ENCODE peak calls at places on chromosomes 7 and 10, in six cellular contexts. One of them, this sample, is unnamed.

GRCh38 chr7:94949532-94949931 is 42.1 kb downstream of the PPP1R9A start:
- DNase-seq in mesenchymal stem cell: no peak
- DNase-seq in H1: no peak
- DNase-seq in IMR-90: no peak
- DNase-seq in neuronal stem cell: no peak
- DNase-seq in H9: no peak
- DNase-seq in this sample: peak; percentile 37

GRCh38 chr10:60384708-60385398 is 4.8 kb downstream of the ANK3 start:
- DNase-seq in neuronal stem cell: no peak
- DNase-seq in H9: no peak
- DNase-seq in mesenchymal stem cell: peak; percentile 69
- DNase-seq in IMR-90: peak; percentile 98
- DNase-seq in H1: no peak
- DNase-seq in this sample: no peak

GRCh38 chr7:78221961-78222751 is 423.6 kb downstream of the PHTF2 start:
- DNase-seq in H9: no peak
- DNase-seq in mesenchymal stem cell: peak; percentile 10
- DNase-seq in IMR-90: peak; percentile 78
- DNase-seq in H1: no peak
- DNase-seq in neuronal stem cell: no peak
- DNase-seq in this sample: peak; percentile 5

GRCh38 chr7:21869785-21870402 is 75.8 kb downstream of the CDCA7L start:
- DNase-seq in neuronal stem cell: no peak
- DNase-seq in H1: no peak
- DNase-seq in mesenchymal stem cell: peak; percentile 27
- DNase-seq in IMR-90: peak; percentile 37
- DNase-seq in H9: peak; percentile 34
- DNase-seq in this sample: no peak

GRCh38 chr7:41701542-41701941 is 1.3 kb downstream of the INHBA start:
- DNase-seq in mesenchymal stem cell: peak; percentile 40
- DNase-seq in H1: no peak
- DNase-seq in neuronal stem cell: no peak
- DNase-seq in IMR-90: peak; percentile 33
- DNase-seq in H9: no peak
- DNase-seq in this sample: no peak

GRCh38 chr7:116433246-116433645 is 66.3 kb upstream of the CAV2 start:
- DNase-seq in H1: no peak
- DNase-seq in mesenchymal stem cell: no peak
- DNase-seq in H9: no peak
- DNase-seq in IMR-90: no peak
- DNase-seq in neuronal stem cell: no peak
- DNase-seq in this sample: peak; percentile 34

GRCh38 chr7:91266067-91266930 is 2.1 kb downstream of the FZD1 start:
- DNase-seq in neuronal stem cell: no peak
- DNase-seq in IMR-90: peak; percentile 47
- DNase-seq in H1: peak; percentile 56
- DNase-seq in mesenchymal stem cell: no peak
- DNase-seq in H9: peak; percentile 43
- DNase-seq in this sample: no peak

GRCh38 chr10:5692476-5693358 is 8.1 kb downstream of the TASOR2 start:
- DNase-seq in mesenchymal stem cell: peak; percentile 81
- DNase-seq in IMR-90: peak; percentile 19
- DNase-seq in H1: peak; percentile 78
- DNase-seq in H9: peak; percentile 62
- DNase-seq in neuronal stem cell: peak; percentile 51
- DNase-seq in this sample: no peak

GRCh38 chr10:126387931-126388911 is at the start of gene ADAM12:
- DNase-seq in H1: peak; percentile 64
- DNase-seq in mesenchymal stem cell: peak; percentile 71
- DNase-seq in IMR-90: peak; percentile 68
- DNase-seq in neuronal stem cell: peak; percentile 23
- DNase-seq in H9: peak; percentile 46
- DNase-seq in this sample: peak; percentile 96

GRCh38 chr7:37352974-37353948 is 95.4 kb downstream of the ELMO1 start:
- DNase-seq in H1: peak; percentile 55
- DNase-seq in neuronal stem cell: no peak
- DNase-seq in IMR-90: no peak
- DNase-seq in H9: peak; percentile 60
- DNase-seq in mesenchymal stem cell: no peak
- DNase-seq in this sample: peak; percentile 48

DNA sequence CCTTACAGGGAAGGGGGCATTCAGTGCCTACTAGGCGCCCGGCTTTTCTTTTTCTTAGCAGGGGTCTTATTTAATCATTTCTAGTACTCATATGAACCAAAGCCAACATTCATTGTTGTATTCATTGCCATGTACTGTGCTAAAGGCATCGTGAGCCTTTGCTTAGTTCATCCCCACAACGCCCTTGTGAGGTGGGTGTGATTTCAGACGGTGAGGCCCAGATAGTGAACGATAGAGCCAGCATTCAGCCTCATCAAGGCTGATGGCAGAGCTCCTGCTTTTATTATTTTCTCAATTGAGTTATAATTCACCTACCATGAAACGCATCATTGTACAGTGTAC is 50.0 kb downstream of the HK1 start:
- DNase-seq in IMR-90: no peak
- DNase-seq in mesenchymal stem cell: no peak
- DNase-seq in H9: no peak
- DNase-seq in H1: no peak
- DNase-seq in neuronal stem cell: no peak
- DNase-seq in this sample: no peak
- H3K23ac ChIP-seq in IMR-90: peak overlapping the region; percentile 86
- H3K23ac ChIP-seq in mesenchymal stem cell: no peak overlapping the region
- H3K23ac ChIP-seq in H9: no peak overlapping the region
- H3K23ac ChIP-seq in H1: no peak overlapping the region
- H3K23ac ChIP-seq in neuronal stem cell: no peak overlapping the region
- H3K23ac ChIP-seq in this sample: no peak overlapping the region

GRCh38 chr10:43395571-43396060 is 13.4 kb downstream of the HNRNPF start:
- DNase-seq in H1: no peak
- DNase-seq in IMR-90: peak; percentile 28
- DNase-seq in mesenchymal stem cell: peak; percentile 50
- DNase-seq in neuronal stem cell: no peak
- DNase-seq in H9: no peak
- DNase-seq in this sample: no peak

GRCh38 chr10:43394868-43395267 is 14.1 kb downstream of the HNRNPF start:
- DNase-seq in mesenchymal stem cell: no peak
- DNase-seq in H9: no peak
- DNase-seq in neuronal stem cell: no peak
- DNase-seq in IMR-90: no peak
- DNase-seq in H1: no peak
- DNase-seq in this sample: no peak

GRCh38 chr10:43396061-43396927 is 12.7 kb downstream of the HNRNPF start:
- DNase-seq in neuronal stem cell: peak; percentile 68
- DNase-seq in H9: peak; percentile 78
- DNase-seq in mesenchymal stem cell: peak; percentile 80
- DNase-seq in H1: peak; percentile 85
- DNase-seq in IMR-90: peak; percentile 58
- DNase-seq in this sample: peak; percentile 58

GRCh38 chr10:43398939-43399871 is 9.8 kb downstream of the HNRNPF start:
- DNase-seq in H1: no peak
- DNase-seq in mesenchymal stem cell: peak; percentile 74
- DNase-seq in H9: no peak
- DNase-seq in neuronal stem cell: no peak
- DNase-seq in IMR-90: peak; percentile 72
- DNase-seq in this sample: peak; percentile 90

GRCh38 chr10:43396928-43397624 is 11.9 kb downstream of the HNRNPF start:
- DNase-seq in neuronal stem cell: peak; percentile 79
- DNase-seq in H9: peak; percentile 93
- DNase-seq in mesenchymal stem cell: peak; percentile 92
- DNase-seq in IMR-90: peak; percentile 72
- DNase-seq in H1: peak; percentile 89
- DNase-seq in this sample: peak; percentile 70
- H2AFZ ChIP-seq in neuronal stem cell: peak overlapping the region; percentile 81
- H2AFZ ChIP-seq in H9: no peak overlapping the region
- H2AFZ ChIP-seq in mesenchymal stem cell: no peak overlapping the region
- H2AFZ ChIP-seq in IMR-90: peak overlapping the region; percentile 66
- H2AFZ ChIP-seq in H1: no peak overlapping the region
- H2AFZ ChIP-seq in this sample: peak overlapping the region; percentile 67

GRCh38 chr7:47579458-47579857 is 2.5 kb downstream of the TNS3 start:
- DNase-seq in neuronal stem cell: no peak
- DNase-seq in IMR-90: no peak
- DNase-seq in H9: no peak
- DNase-seq in mesenchymal stem cell: peak; percentile 62
- DNase-seq in H1: no peak
- DNase-seq in this sample: no peak
- H3K27ac ChIP-seq in neuronal stem cell: no peak overlapping the region
- H3K27ac ChIP-seq in IMR-90: peak overlapping the region; percentile 56
- H3K27ac ChIP-seq in H9: no peak overlapping the region
- H3K27ac ChIP-seq in mesenchymal stem cell: no peak overlapping the region
- H3K27ac ChIP-seq in H1: no peak overlapping the region
- H3K27ac ChIP-seq in this sample: peak overlapping the region; percentile 97

GRCh38 chr10:103770139-103770538 is 85.2 kb downstream of the SH3PXD2A start:
- DNase-seq in neuronal stem cell: no peak
- DNase-seq in H1: no peak
- DNase-seq in mesenchymal stem cell: no peak
- DNase-seq in IMR-90: no peak
- DNase-seq in H9: no peak
- DNase-seq in this sample: no peak

GRCh38 chr10:103769176-103769575 is 86.2 kb downstream of the SH3PXD2A start:
- DNase-seq in IMR-90: no peak
- DNase-seq in H1: no peak
- DNase-seq in neuronal stem cell: no peak
- DNase-seq in mesenchymal stem cell: no peak
- DNase-seq in H9: no peak
- DNase-seq in this sample: no peak

GRCh38 chr10:103775786-103776185 is 79.6 kb downstream of the SH3PXD2A start:
- DNase-seq in H9: no peak
- DNase-seq in IMR-90: no peak
- DNase-seq in mesenchymal stem cell: no peak
- DNase-seq in neuronal stem cell: no peak
- DNase-seq in H1: no peak
- DNase-seq in this sample: no peak

GRCh38 chr10:103768345-103768744 is 87.0 kb downstream of the SH3PXD2A start:
- DNase-seq in mesenchymal stem cell: no peak
- DNase-seq in neuronal stem cell: no peak
- DNase-seq in H9: no peak
- DNase-seq in H1: no peak
- DNase-seq in IMR-90: no peak
- DNase-seq in this sample: no peak

GRCh38 chr10:103772096-103772845 is 83.1 kb downstream of the SH3PXD2A start:
- DNase-seq in IMR-90: peak; percentile 98
- DNase-seq in mesenchymal stem cell: peak; percentile 94
- DNase-seq in H1: peak; percentile 82
- DNase-seq in H9: peak; percentile 94
- DNase-seq in neuronal stem cell: peak; percentile 72
- DNase-seq in this sample: peak; percentile 45
- H3K23ac ChIP-seq in IMR-90: peak overlapping the region; percentile 23
- H3K23ac ChIP-seq in mesenchymal stem cell: no peak overlapping the region
- H3K23ac ChIP-seq in H1: no peak overlapping the region
- H3K23ac ChIP-seq in H9: no peak overlapping the region
- H3K23ac ChIP-seq in neuronal stem cell: peak overlapping the region; percentile 76
- H3K23ac ChIP-seq in this sample: no peak overlapping the region

DNA sequence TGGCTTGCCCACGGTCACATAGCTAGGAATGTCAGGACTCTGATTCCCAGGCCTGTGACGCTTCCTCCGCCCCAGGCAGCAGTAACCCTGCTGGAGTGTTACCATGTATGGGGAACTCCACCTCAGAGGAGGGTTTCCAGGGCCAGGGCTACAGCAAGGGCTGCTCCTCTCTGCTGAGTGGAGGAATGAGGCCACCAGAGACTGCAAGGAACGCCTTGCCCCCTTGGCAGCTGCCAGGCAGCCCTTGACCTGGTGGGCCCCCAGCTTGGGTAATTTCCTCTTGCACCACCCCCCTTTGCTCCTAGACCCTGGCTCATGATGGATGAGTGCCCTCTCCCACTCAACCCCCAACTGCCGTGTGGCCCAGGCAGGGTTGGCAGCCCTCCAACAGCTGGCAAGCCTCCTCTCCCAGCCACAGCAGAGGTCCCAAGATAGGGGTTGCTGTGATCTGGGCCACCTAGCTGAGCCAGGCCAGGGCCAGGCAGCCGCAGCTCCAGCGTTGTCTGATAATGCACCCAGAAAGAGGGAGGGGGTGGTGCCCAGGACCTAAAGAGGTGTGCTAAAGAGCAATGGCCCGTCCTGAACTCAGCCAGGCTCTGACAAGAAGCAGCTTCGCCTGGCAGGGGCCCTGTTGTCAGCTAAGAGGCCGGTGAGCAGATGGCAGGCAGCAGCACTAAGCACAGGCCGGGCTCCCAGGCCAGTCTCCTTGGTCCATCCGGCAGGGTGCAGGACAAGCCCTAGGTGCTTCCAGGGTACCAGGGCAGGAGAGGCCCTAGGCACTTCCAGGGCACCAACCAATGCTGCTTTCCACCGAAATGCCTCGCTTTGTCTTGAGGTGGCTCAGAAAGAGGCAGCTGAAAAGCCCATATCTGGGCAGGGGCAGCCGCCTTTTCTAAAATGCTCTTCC is 35.4 kb downstream of the DRGX start:
- DNase-seq in IMR-90: no peak
- DNase-seq in neuronal stem cell: no peak
- DNase-seq in mesenchymal stem cell: no peak
- DNase-seq in H1: no peak
- DNase-seq in H9: peak; percentile 46
- DNase-seq in this sample: no peak
- H2AFZ ChIP-seq in IMR-90: no peak overlapping the region
- H2AFZ ChIP-seq in neuronal stem cell: no peak overlapping the region
- H2AFZ ChIP-seq in mesenchymal stem cell: no peak overlapping the region
- H2AFZ ChIP-seq in H1: peak overlapping the region; percentile 81
- H2AFZ ChIP-seq in H9: no peak overlapping the region
- H2AFZ ChIP-seq in this sample: no peak overlapping the region

GRCh38 chr7:151426486-151426905 is 13.4 kb downstream of the CRYGN start:
- DNase-seq in neuronal stem cell: no peak
- DNase-seq in IMR-90: peak; percentile 93
- DNase-seq in H9: no peak
- DNase-seq in H1: no peak
- DNase-seq in mesenchymal stem cell: peak; percentile 79
- DNase-seq in this sample: no peak
- H3K27ac ChIP-seq in neuronal stem cell: no peak overlapping the region
- H3K27ac ChIP-seq in IMR-90: peak overlapping the region; percentile 87
- H3K27ac ChIP-seq in H9: no peak overlapping the region
- H3K27ac ChIP-seq in H1: no peak overlapping the region
- H3K27ac ChIP-seq in mesenchymal stem cell: peak overlapping the region; percentile 51
- H3K27ac ChIP-seq in this sample: no peak overlapping the region

This sample was measured in trophoblast cell.